ENCODE peak calls at places on chromosomes 5 and 9, in ten cellular contexts. One of them, this sample, is unnamed.

GRCh38 chr5:84239509-84239908 is 145.2 kb downstream of the EDIL3 start:
- DNase-seq in activated CD8-positive, alpha-beta memory T cell treated with anti-CD3 and anti-CD28 coated beads, Interleukin-2, amount 50 U/mL, for 4 hours: no peak
- DNase-seq in activated T-cell treated with anti-CD3 and anti-CD28 coated beads for 24 hours: no peak
- DNase-seq in NCI-H1048: no peak
- DNase-seq in substantia nigra: no peak
- DNase-seq in fibroblast of lung: peak; percentile 68
- DNase-seq in cerebellar cortex: no peak
- DNase-seq in HTR-8/SVneo: peak; percentile 40
- DNase-seq in neural crest cell: no peak
- DNase-seq in midbrain: no peak
- DNase-seq in this sample: no peak

GRCh38 chr5:125717209-125717608 is 706.0 kb upstream of the GRAMD2B start:
- DNase-seq in fibroblast of lung: peak; percentile 87
- DNase-seq in NCI-H1048: no peak
- DNase-seq in HTR-8/SVneo: peak; percentile 5
- DNase-seq in midbrain: no peak
- DNase-seq in cerebellar cortex: no peak
- DNase-seq in neural crest cell: no peak
- DNase-seq in activated T-cell treated with anti-CD3 and anti-CD28 coated beads for 24 hours: no peak
- DNase-seq in activated CD8-positive, alpha-beta memory T cell treated with anti-CD3 and anti-CD28 coated beads, Interleukin-2, amount 50 U/mL, for 4 hours: no peak
- DNase-seq in substantia nigra: no peak
- DNase-seq in this sample: no peak

GRCh38 chr5:61768692-61769281 is 436.7 kb downstream of the ZSWIM6 start:
- DNase-seq in HTR-8/SVneo: peak; percentile 35
- DNase-seq in neural crest cell: no peak
- DNase-seq in midbrain: no peak
- DNase-seq in substantia nigra: no peak
- DNase-seq in activated CD8-positive, alpha-beta memory T cell treated with anti-CD3 and anti-CD28 coated beads, Interleukin-2, amount 50 U/mL, for 4 hours: no peak
- DNase-seq in fibroblast of lung: no peak
- DNase-seq in cerebellar cortex: peak; percentile 35
- DNase-seq in activated T-cell treated with anti-CD3 and anti-CD28 coated beads for 24 hours: no peak
- DNase-seq in NCI-H1048: peak; percentile 2
- DNase-seq in this sample: peak; percentile 14

GRCh38 chr9:95785209-95785608 is 90.3 kb upstream of the ERCC6L2 start:
- DNase-seq in activated CD8-positive, alpha-beta memory T cell treated with anti-CD3 and anti-CD28 coated beads, Interleukin-2, amount 50 U/mL, for 4 hours: no peak
- DNase-seq in cerebellar cortex: peak; percentile 34
- DNase-seq in midbrain: no peak
- DNase-seq in substantia nigra: no peak
- DNase-seq in NCI-H1048: no peak
- DNase-seq in neural crest cell: no peak
- DNase-seq in HTR-8/SVneo: no peak
- DNase-seq in fibroblast of lung: peak; percentile 20
- DNase-seq in activated T-cell treated with anti-CD3 and anti-CD28 coated beads for 24 hours: no peak
- DNase-seq in this sample: no peak

GRCh38 chr5:132022737-132023136 is 11.3 kb upstream of the ACSL6 start:
- DNase-seq in NCI-H1048: no peak
- DNase-seq in fibroblast of lung: no peak
- DNase-seq in activated CD8-positive, alpha-beta memory T cell treated with anti-CD3 and anti-CD28 coated beads, Interleukin-2, amount 50 U/mL, for 4 hours: no peak
- DNase-seq in cerebellar cortex: no peak
- DNase-seq in midbrain: no peak
- DNase-seq in neural crest cell: no peak
- DNase-seq in activated T-cell treated with anti-CD3 and anti-CD28 coated beads for 24 hours: peak; percentile 50
- DNase-seq in substantia nigra: no peak
- DNase-seq in HTR-8/SVneo: no peak
- DNase-seq in this sample: no peak

GRCh38 chr9:114324492-114324891 is 1.6 kb downstream of the ORM1 start:
- DNase-seq in activated T-cell treated with anti-CD3 and anti-CD28 coated beads for 24 hours: no peak
- DNase-seq in HTR-8/SVneo: no peak
- DNase-seq in midbrain: no peak
- DNase-seq in activated CD8-positive, alpha-beta memory T cell treated with anti-CD3 and anti-CD28 coated beads, Interleukin-2, amount 50 U/mL, for 4 hours: no peak
- DNase-seq in fibroblast of lung: no peak
- DNase-seq in neural crest cell: no peak
- DNase-seq in substantia nigra: no peak
- DNase-seq in NCI-H1048: no peak
- DNase-seq in cerebellar cortex: no peak
- DNase-seq in this sample: no peak

GRCh38 chr9:13993482-13994267 is 320.3 kb downstream of the NFIB start:
- DNase-seq in activated CD8-positive, alpha-beta memory T cell treated with anti-CD3 and anti-CD28 coated beads, Interleukin-2, amount 50 U/mL, for 4 hours: no peak
- DNase-seq in midbrain: no peak
- DNase-seq in NCI-H1048: no peak
- DNase-seq in activated T-cell treated with anti-CD3 and anti-CD28 coated beads for 24 hours: no peak
- DNase-seq in cerebellar cortex: no peak
- DNase-seq in HTR-8/SVneo: no peak
- DNase-seq in substantia nigra: no peak
- DNase-seq in fibroblast of lung: no peak
- DNase-seq in neural crest cell: no peak
- DNase-seq in this sample: no peak

GRCh38 chr5:107607656-107608368 is 62.9 kb downstream of the EFNA5 start:
- DNase-seq in activated CD8-positive, alpha-beta memory T cell treated with anti-CD3 and anti-CD28 coated beads, Interleukin-2, amount 50 U/mL, for 4 hours: no peak
- DNase-seq in cerebellar cortex: peak; percentile 61
- DNase-seq in fibroblast of lung: no peak
- DNase-seq in substantia nigra: no peak
- DNase-seq in neural crest cell: no peak
- DNase-seq in midbrain: no peak
- DNase-seq in activated T-cell treated with anti-CD3 and anti-CD28 coated beads for 24 hours: no peak
- DNase-seq in HTR-8/SVneo: no peak
- DNase-seq in NCI-H1048: peak; percentile 20
- DNase-seq in this sample: peak; percentile 95

GRCh38 chr9:97911970-97912369 is 10.3 kb downstream of the TRMO start:
- DNase-seq in HTR-8/SVneo: no peak
- DNase-seq in cerebellar cortex: no peak
- DNase-seq in activated T-cell treated with anti-CD3 and anti-CD28 coated beads for 24 hours: no peak
- DNase-seq in midbrain: no peak
- DNase-seq in substantia nigra: no peak
- DNase-seq in activated CD8-positive, alpha-beta memory T cell treated with anti-CD3 and anti-CD28 coated beads, Interleukin-2, amount 50 U/mL, for 4 hours: no peak
- DNase-seq in NCI-H1048: no peak
- DNase-seq in neural crest cell: no peak
- DNase-seq in fibroblast of lung: no peak
- DNase-seq in this sample: no peak

GRCh38 chr5:6261256-6261655 is 117.1 kb downstream of the MED10 start:
- DNase-seq in fibroblast of lung: no peak
- DNase-seq in midbrain: no peak
- DNase-seq in substantia nigra: no peak
- DNase-seq in NCI-H1048: no peak
- DNase-seq in neural crest cell: no peak
- DNase-seq in activated T-cell treated with anti-CD3 and anti-CD28 coated beads for 24 hours: no peak
- DNase-seq in activated CD8-positive, alpha-beta memory T cell treated with anti-CD3 and anti-CD28 coated beads, Interleukin-2, amount 50 U/mL, for 4 hours: no peak
- DNase-seq in cerebellar cortex: no peak
- DNase-seq in HTR-8/SVneo: no peak
- DNase-seq in this sample: no peak

GRCh38 chr5:124310453-124310852 is 436.0 kb downstream of the ZNF608 start:
- DNase-seq in fibroblast of lung: peak; percentile 58
- DNase-seq in HTR-8/SVneo: no peak
- DNase-seq in midbrain: no peak
- DNase-seq in activated T-cell treated with anti-CD3 and anti-CD28 coated beads for 24 hours: no peak
- DNase-seq in cerebellar cortex: no peak
- DNase-seq in NCI-H1048: peak; percentile 29
- DNase-seq in activated CD8-positive, alpha-beta memory T cell treated with anti-CD3 and anti-CD28 coated beads, Interleukin-2, amount 50 U/mL, for 4 hours: no peak
- DNase-seq in neural crest cell: no peak
- DNase-seq in substantia nigra: no peak
- DNase-seq in this sample: peak; percentile 4

GRCh38 chr5:40046792-40047191 is 622.0 kb upstream of the DAB2 start:
- DNase-seq in activated CD8-positive, alpha-beta memory T cell treated with anti-CD3 and anti-CD28 coated beads, Interleukin-2, amount 50 U/mL, for 4 hours: no peak
- DNase-seq in HTR-8/SVneo: no peak
- DNase-seq in fibroblast of lung: peak; percentile 59
- DNase-seq in substantia nigra: no peak
- DNase-seq in midbrain: no peak
- DNase-seq in activated T-cell treated with anti-CD3 and anti-CD28 coated beads for 24 hours: no peak
- DNase-seq in neural crest cell: no peak
- DNase-seq in cerebellar cortex: no peak
- DNase-seq in NCI-H1048: no peak
- DNase-seq in this sample: no peak

GRCh38 chr9:114114364-114114763 is 15.3 kb upstream of the KIF12 start:
- DNase-seq in substantia nigra: no peak
- DNase-seq in activated T-cell treated with anti-CD3 and anti-CD28 coated beads for 24 hours: no peak
- DNase-seq in activated CD8-positive, alpha-beta memory T cell treated with anti-CD3 and anti-CD28 coated beads, Interleukin-2, amount 50 U/mL, for 4 hours: no peak
- DNase-seq in cerebellar cortex: no peak
- DNase-seq in fibroblast of lung: no peak
- DNase-seq in HTR-8/SVneo: no peak
- DNase-seq in midbrain: no peak
- DNase-seq in NCI-H1048: no peak
- DNase-seq in neural crest cell: no peak
- DNase-seq in this sample: no peak

GRCh38 chr5:140038373-140038957 is 4.6 kb downstream of the NRG2 start:
- DNase-seq in substantia nigra: no peak
- DNase-seq in fibroblast of lung: peak; percentile 50
- DNase-seq in HTR-8/SVneo: peak; percentile 27
- DNase-seq in activated T-cell treated with anti-CD3 and anti-CD28 coated beads for 24 hours: no peak
- DNase-seq in midbrain: no peak
- DNase-seq in neural crest cell: no peak
- DNase-seq in cerebellar cortex: no peak
- DNase-seq in activated CD8-positive, alpha-beta memory T cell treated with anti-CD3 and anti-CD28 coated beads, Interleukin-2, amount 50 U/mL, for 4 hours: no peak
- DNase-seq in NCI-H1048: no peak
- DNase-seq in this sample: no peak

GRCh38 chr5:53426517-53426839 is 54.0 kb upstream of the FST start:
- DNase-seq in neural crest cell: no peak
- DNase-seq in NCI-H1048: no peak
- DNase-seq in HTR-8/SVneo: no peak
- DNase-seq in activated CD8-positive, alpha-beta memory T cell treated with anti-CD3 and anti-CD28 coated beads, Interleukin-2, amount 50 U/mL, for 4 hours: no peak
- DNase-seq in cerebellar cortex: no peak
- DNase-seq in activated T-cell treated with anti-CD3 and anti-CD28 coated beads for 24 hours: no peak
- DNase-seq in fibroblast of lung: no peak
- DNase-seq in substantia nigra: no peak
- DNase-seq in midbrain: no peak
- DNase-seq in this sample: no peak

GRCh38 chr9:137430723-137431415 is 7.7 kb downstream of the NOXA1 start:
- DNase-seq in substantia nigra: no peak
- DNase-seq in neural crest cell: no peak
- DNase-seq in midbrain: no peak
- DNase-seq in activated T-cell treated with anti-CD3 and anti-CD28 coated beads for 24 hours: no peak
- DNase-seq in fibroblast of lung: no peak
- DNase-seq in NCI-H1048: no peak
- DNase-seq in activated CD8-positive, alpha-beta memory T cell treated with anti-CD3 and anti-CD28 coated beads, Interleukin-2, amount 50 U/mL, for 4 hours: peak; percentile 14
- DNase-seq in HTR-8/SVneo: no peak
- DNase-seq in cerebellar cortex: no peak
- DNase-seq in this sample: no peak

GRCh38 chr5:41793156-41793770 is 77.0 kb downstream of the OXCT1 start:
- DNase-seq in fibroblast of lung: peak; percentile 92
- DNase-seq in HTR-8/SVneo: no peak
- DNase-seq in activated T-cell treated with anti-CD3 and anti-CD28 coated beads for 24 hours: no peak
- DNase-seq in activated CD8-positive, alpha-beta memory T cell treated with anti-CD3 and anti-CD28 coated beads, Interleukin-2, amount 50 U/mL, for 4 hours: no peak
- DNase-seq in neural crest cell: no peak
- DNase-seq in midbrain: no peak
- DNase-seq in substantia nigra: no peak
- DNase-seq in NCI-H1048: no peak
- DNase-seq in cerebellar cortex: no peak
- DNase-seq in this sample: no peak

GRCh38 chr5:109496112-109496511 is 86.3 kb upstream of the PJA2 start:
- DNase-seq in midbrain: no peak
- DNase-seq in substantia nigra: no peak
- DNase-seq in activated T-cell treated with anti-CD3 and anti-CD28 coated beads for 24 hours: no peak
- DNase-seq in NCI-H1048: no peak
- DNase-seq in cerebellar cortex: no peak
- DNase-seq in fibroblast of lung: peak; percentile 36
- DNase-seq in neural crest cell: no peak
- DNase-seq in HTR-8/SVneo: no peak
- DNase-seq in activated CD8-positive, alpha-beta memory T cell treated with anti-CD3 and anti-CD28 coated beads, Interleukin-2, amount 50 U/mL, for 4 hours: no peak
- DNase-seq in this sample: no peak

GRCh38 chr5:33423018-33423630 is 17.6 kb upstream of the TARS1 start:
- DNase-seq in HTR-8/SVneo: peak; percentile 45
- DNase-seq in midbrain: peak; percentile 12
- DNase-seq in neural crest cell: no peak
- DNase-seq in activated T-cell treated with anti-CD3 and anti-CD28 coated beads for 24 hours: no peak
- DNase-seq in NCI-H1048: no peak
- DNase-seq in cerebellar cortex: peak; percentile 8
- DNase-seq in substantia nigra: no peak
- DNase-seq in activated CD8-positive, alpha-beta memory T cell treated with anti-CD3 and anti-CD28 coated beads, Interleukin-2, amount 50 U/mL, for 4 hours: no peak
- DNase-seq in fibroblast of lung: peak; percentile 78
- DNase-seq in this sample: peak; percentile 46

GRCh38 chr9:755454-756381 is 85.8 kb upstream of the DMRT1 start:
- DNase-seq in fibroblast of lung: peak; percentile 86
- DNase-seq in substantia nigra: no peak
- DNase-seq in cerebellar cortex: no peak
- DNase-seq in activated CD8-positive, alpha-beta memory T cell treated with anti-CD3 and anti-CD28 coated beads, Interleukin-2, amount 50 U/mL, for 4 hours: no peak
- DNase-seq in midbrain: no peak
- DNase-seq in neural crest cell: no peak
- DNase-seq in HTR-8/SVneo: peak; percentile 47
- DNase-seq in activated T-cell treated with anti-CD3 and anti-CD28 coated beads for 24 hours: no peak
- DNase-seq in NCI-H1048: no peak
- DNase-seq in this sample: no peak

GRCh38 chr9:129126789-129127618 is 15.8 kb downstream of the PTPA start:
- DNase-seq in neural crest cell: no peak
- DNase-seq in HTR-8/SVneo: no peak
- DNase-seq in fibroblast of lung: no peak
- DNase-seq in NCI-H1048: no peak
- DNase-seq in midbrain: peak; percentile 27
- DNase-seq in activated CD8-positive, alpha-beta memory T cell treated with anti-CD3 and anti-CD28 coated beads, Interleukin-2, amount 50 U/mL, for 4 hours: no peak
- DNase-seq in cerebellar cortex: no peak
- DNase-seq in substantia nigra: peak; percentile 15
- DNase-seq in activated T-cell treated with anti-CD3 and anti-CD28 coated beads for 24 hours: no peak
- DNase-seq in this sample: peak; percentile 12

GRCh38 chr5:155290937-155291336 is 277.4 kb downstream of the KIF4B start:
- DNase-seq in HTR-8/SVneo: no peak
- DNase-seq in neural crest cell: no peak
- DNase-seq in fibroblast of lung: no peak
- DNase-seq in cerebellar cortex: no peak
- DNase-seq in activated T-cell treated with anti-CD3 and anti-CD28 coated beads for 24 hours: no peak
- DNase-seq in activated CD8-positive, alpha-beta memory T cell treated with anti-CD3 and anti-CD28 coated beads, Interleukin-2, amount 50 U/mL, for 4 hours: no peak
- DNase-seq in midbrain: no peak
- DNase-seq in substantia nigra: no peak
- DNase-seq in NCI-H1048: no peak
- DNase-seq in this sample: no peak